ENCODE peak calls at places on chromosomes 7 and 10, in eight cellular contexts. N, A, J, B, W, G, L and X are unnamed samples.

GRCh38 chr10:113746188-113746950 is 5.1 kb upstream of the PLEKHS1 start:
- DNase-seq in B (no peak), W (peak; percentile 71), L (no peak), A (peak; percentile 85), G (peak; percentile 8), J (no peak), N (no peak), X (no peak)

GRCh38 chr7:100369105-100369504 is 4.2 kb upstream of the PILRA start:
- DNase-seq in G (no peak), N (peak; percentile 38), A (peak; percentile 75), W (no peak), J (no peak), B (peak; percentile 97), L (peak; percentile 98), X (no peak)

GRCh38 chr7:151125835-151126481 is 39.7 kb downstream of the AGAP3 start:
- DNase-seq in G (no peak), A (peak; percentile 60), B (no peak), N (no peak), J (no peak), L (no peak), W (peak; percentile 6), X (no peak)

GRCh38 chr10:127892743-127893142 is at the start of gene CLRN3:
- DNase-seq in G (no peak), N (no peak), W (no peak), A (peak; percentile 67), L (no peak), J (no peak), B (no peak), X (no peak)

GRCh38 chr10:3850999-3851937 is 66.3 kb upstream of the KLF6 start:
- DNase-seq in B (peak; percentile 93), W (peak; percentile 96), A (no peak), G (peak; percentile 40), J (no peak), N (peak; percentile 16), L (peak; percentile 98), X (no peak)

GRCh38 chr10:133028158-133028557 is 59.6 kb upstream of the ADGRA1 start:
- DNase-seq in N (no peak), G (no peak), J (no peak), W (no peak), L (no peak), A (no peak), B (no peak), X (no peak)

GRCh38 chr7:130921391-130922180 is 187.6 kb upstream of the KLF14 start:
- DNase-seq in L (no peak), N (peak; percentile 85), J (no peak), A (peak; percentile 61), B (no peak), W (peak; percentile 96), G (no peak), X (no peak)

GRCh38 chr10:127963136-127963535 is 56.2 kb downstream of the PTPRE start:
- DNase-seq in B (no peak), G (no peak), A (no peak), J (no peak), L (no peak), W (no peak), N (no peak), X (no peak)

GRCh38 chr10:113458944-113459343 is 93.9 kb upstream of the HABP2 start:
- DNase-seq in W (no peak), N (no peak), L (no peak), J (no peak), A (no peak), B (no peak), G (no peak), X (no peak)

GRCh38 chr7:14687777-14688176 is 214.8 kb downstream of the DGKB start:
- DNase-seq in J (no peak), A (no peak), L (no peak), G (no peak), B (no peak), W (peak; percentile 36), N (no peak), X (no peak)